ENCODE peak calls at places on chromosomes 16 and 17, in seven cellular contexts. H, T, R, Z, N, F and B are unnamed samples. For H3K9me3, the result is how much of the 10 kb centered on the place peaks cover.

GRCh38 chr16:30660424-30661251 is 2.4 kb downstream of the FBRS start:
- DNase-seq in F (peak), R (peak), Z (no peak), T (peak), N (no peak), H (no peak), B (no peak)

GRCh38 chr16:3013491-3013951 is 798 bp downstream of the CLDN9 start:
- DNase-seq in R (no peak), N (no peak), H (no peak), F (no peak), T (no peak), Z (no peak), B (no peak)

GRCh38 chr17:79301469-79301868 is 226.8 kb downstream of the ENGASE start:
- DNase-seq in Z (no peak), R (no peak), N (no peak), F (no peak), H (no peak), T (no peak), B (no peak)

GRCh38 chr17:41724476-41725030 is 9.9 kb downstream of the HAP1 start:
- DNase-seq in H (no peak), R (no peak), Z (no peak), T (no peak), F (no peak), N (no peak), B (no peak)

GRCh38 chr17:21194688-21195087 is 19.3 kb downstream of the TMEM11 start:
- DNase-seq in H (peak), Z (no peak), N (no peak), F (no peak), T (no peak), R (no peak), B (peak)

GRCh38 chr16:87824991-87825841 is 44.1 kb downstream of the SLC7A5 start:
- DNase-seq in H (no peak), R (no peak), Z (no peak), N (no peak), F (no peak), T (no peak), B (no peak)

GRCh38 chr17:76697702-76698465 is 12.9 kb downstream of the MXRA7 start:
- DNase-seq in T (no peak), Z (peak), F (no peak), R (no peak), H (no peak), N (no peak), B (peak)

GRCh38 chr17:14840616-14841231 is 424.4 kb downstream of the PMP22 start:
- DNase-seq in Z (no peak), T (no peak), F (no peak), N (no peak), H (no peak), R (no peak), B (no peak)

GRCh38 chr16:3665508-3665907 is 11.0 kb downstream of the DNASE1 start:
- DNase-seq in R (peak), N (peak), T (no peak), Z (no peak), H (no peak), F (peak), B (no peak)

GRCh38 chr16:66406534-66407368 is 20.3 kb upstream of the BEAN1 start:
- DNase-seq in T (peak), Z (peak), R (peak), F (peak), N (peak), H (peak), B (peak)

GRCh38 chr17:17376362-17376761 is 73.2 kb downstream of the NT5M start:
- DNase-seq in Z (no peak), T (no peak), N (peak), F (no peak), R (no peak), H (no peak), B (peak)

GRCh38 chr16:88365244-88365865 is 17.4 kb upstream of the ZNF469 start:
- DNase-seq in H (no peak), R (no peak), F (no peak), N (peak), T (no peak), Z (no peak), B (no peak)

GRCh38 chr16:873243-873661 is 72.7 kb upstream of the GNG13 start:
- DNase-seq in N (peak), H (peak), Z (no peak), F (no peak), R (no peak), T (no peak), B (no peak)
- H3K9me3 ChIP-seq in N (under half), H (under half), Z (under half), F (under half), R (under half), T (under half), B (under half)

GRCh38 chr16:35711435-35711834 is 2252.0 kb downstream of the TP53TG3F start:
- DNase-seq in R (no peak), F (no peak), H (no peak), Z (no peak), N (no peak), T (no peak), B (no peak)
- H3K9me3 ChIP-seq in R (under half), F (under half), H (under half), Z (under half), N (under half), T (under half), B (under half)

DNA sequence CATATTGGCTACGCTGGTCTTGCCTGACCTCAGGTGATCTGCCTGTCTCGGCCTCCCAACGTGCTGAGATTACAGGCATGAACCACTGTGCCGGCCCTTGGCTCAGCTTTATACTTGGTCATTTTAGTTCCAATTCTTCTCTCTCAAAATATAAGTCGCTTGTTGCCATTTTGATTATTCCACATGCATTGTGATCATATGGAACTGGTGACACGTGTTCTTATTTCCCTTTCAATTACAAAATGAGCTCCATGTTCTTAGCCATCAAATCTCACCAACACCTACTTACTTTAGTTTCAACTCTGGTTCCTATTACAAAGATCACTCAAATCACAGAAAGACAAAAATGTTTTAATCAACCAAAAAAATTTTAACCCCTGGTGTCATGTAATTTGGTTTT is 1711.7 kb downstream of the TP53TG3F start:
- DNase-seq in T (no peak), F (no peak), R (no peak), Z (no peak), N (no peak), H (no peak), B (no peak)
- H3K9me3 ChIP-seq in T (under half), F (under half), R (under half), Z (under half), N (under half), H (under half), B (under half)

GRCh38 chr16:35193956-35194355 is 1734.5 kb downstream of the TP53TG3F start:
- DNase-seq in Z (no peak), H (no peak), T (no peak), F (no peak), R (no peak), N (no peak), B (no peak)

GRCh38 chr16:35196313-35196712 is 1736.9 kb downstream of the TP53TG3F start:
- DNase-seq in F (no peak), R (no peak), Z (no peak), H (no peak), T (no peak), N (no peak), B (no peak)

GRCh38 chr16:35195864-35196216 is 1736.4 kb downstream of the TP53TG3F start:
- DNase-seq in F (no peak), H (no peak), T (no peak), N (no peak), Z (no peak), R (no peak), B (no peak)

GRCh38 chr16:35194681-35195080 is 1735.3 kb downstream of the TP53TG3F start:
- DNase-seq in R (no peak), N (no peak), H (no peak), Z (no peak), F (no peak), T (no peak), B (no peak)

DNA sequence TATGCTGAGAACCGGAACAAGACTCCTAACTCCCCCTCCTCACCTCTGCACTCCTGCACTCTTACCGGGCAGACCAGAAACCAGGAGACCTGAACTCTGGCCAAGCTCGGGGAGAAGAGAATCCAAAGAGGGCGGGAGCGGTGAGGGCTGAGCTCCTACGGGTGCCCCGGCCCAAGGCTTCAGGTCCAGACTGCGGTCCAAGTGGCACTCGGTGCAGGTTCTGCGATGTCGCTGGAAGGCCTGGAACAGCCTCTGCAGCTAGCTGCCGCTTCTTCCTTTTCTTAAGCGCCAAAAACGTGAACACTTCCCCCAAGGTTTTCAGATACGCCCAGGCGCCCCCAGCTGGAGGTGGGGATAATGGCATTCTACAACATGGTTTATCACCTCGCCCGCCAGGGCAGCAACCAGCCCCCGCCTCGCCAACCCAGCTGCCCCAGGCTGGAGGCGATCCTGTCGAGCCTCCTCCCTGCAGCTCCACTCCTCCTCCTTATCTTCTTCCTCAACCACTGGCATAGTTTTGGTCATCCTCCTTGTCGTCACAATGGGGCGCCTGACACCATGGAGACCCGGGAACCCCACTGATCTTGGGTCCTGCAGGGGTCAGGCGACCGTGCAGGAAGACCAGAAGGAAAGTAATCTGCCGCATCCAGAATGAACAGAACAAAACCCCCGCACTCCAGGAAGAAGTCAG is 1735.9 kb downstream of the TP53TG3F start:
- DNase-seq in H (no peak), N (no peak), T (no peak), Z (no peak), R (no peak), F (no peak), B (no peak)
- H3K9me3 ChIP-seq in H (under half), N (under half), T (under half), Z (under half), R (under half), F (under half), B (under half)

GRCh38 chr16:68548947-68549346 is 9.9 kb downstream of the ZFP90 start:
- DNase-seq in Z (no peak), H (no peak), R (peak), N (no peak), T (no peak), F (no peak), B (no peak)
- H3K9me3 ChIP-seq in Z (half or more), H (under half), R (under half), N (under half), T (under half), F (under half), B (under half)

DNA sequence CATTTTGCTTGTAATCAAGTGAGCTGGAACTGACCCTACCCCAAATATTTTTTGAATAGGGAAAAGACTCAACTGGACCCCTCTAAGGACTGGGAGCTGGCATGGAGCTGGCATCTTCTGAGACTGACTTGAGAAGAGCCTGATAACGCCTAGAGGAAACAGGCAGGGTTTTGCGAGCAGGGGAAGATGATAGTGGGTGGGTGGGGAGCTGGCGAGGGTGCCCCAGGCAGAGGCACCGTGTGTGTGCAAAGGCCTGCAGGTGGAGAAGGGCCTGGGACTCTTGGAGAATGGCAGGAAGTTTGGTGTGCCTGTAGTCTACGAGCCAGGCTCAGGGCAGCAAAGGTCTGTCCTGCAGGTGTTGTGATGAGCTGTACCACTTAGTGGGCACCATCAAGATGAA is 4.1 kb downstream of the CRISPLD2 start:
- DNase-seq in T (no peak), F (no peak), N (no peak), Z (no peak), H (no peak), R (no peak), B (no peak)
- H3K9me3 ChIP-seq in T (under half), F (under half), N (under half), Z (under half), H (under half), R (under half), B (under half)

GRCh38 chr17:49984776-49985175 is 10.2 kb downstream of the DLX3 start:
- DNase-seq in F (no peak), H (no peak), Z (no peak), N (peak), R (no peak), T (no peak), B (no peak)
- H3K9me3 ChIP-seq in F (under half), H (under half), Z (under half), N (under half), R (under half), T (under half), B (under half)

DNA sequence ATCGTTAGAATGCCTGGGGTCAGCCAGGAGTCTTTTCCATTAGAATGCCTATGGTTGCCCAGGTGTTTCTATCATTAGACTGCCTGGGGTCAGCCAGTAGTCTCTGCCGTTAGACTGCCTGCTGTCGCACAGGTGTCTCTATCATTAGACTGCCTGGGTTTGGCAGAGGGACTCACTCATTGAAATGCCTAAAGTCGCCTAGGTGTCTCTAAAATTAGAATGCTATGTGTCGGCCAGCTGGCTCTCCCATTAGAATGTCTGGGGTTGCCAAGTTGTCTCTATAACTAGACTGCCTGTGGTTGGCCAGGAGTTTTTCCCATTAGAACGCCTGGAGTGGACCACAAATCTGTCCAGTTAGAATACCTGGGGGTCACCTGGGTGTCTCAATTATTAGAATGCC is 2266.5 kb downstream of the TP53TG3F start:
- DNase-seq in N (no peak), R (no peak), T (no peak), H (no peak), Z (no peak), F (no peak), B (no peak)
- H3K9me3 ChIP-seq in N (under half), R (under half), T (under half), H (under half), Z (under half), F (under half), B (under half)